ENCODE peak calls at places on chromosomes 3 and 15, in eight cellular contexts. H is fibroblast of the aortic adventitia, S is left cardiac atrium, Z is NCI-H2171 treated with DMSO at 0.1 percent for 48 hours, E is Karpas-422, Y is hypothalamus, W is COR-L47, V is globus pallidus. R is an unnamed sample.

GRCh38 chr3:162777118-162777517 is 1280.5 kb downstream of the OTOL1 start:
- DNase-seq in H (no peak), S (no peak), Z (no peak), E (no peak), Y (no peak), W (peak), V (no peak), R (no peak)

GRCh38 chr3:16338124-16338523 is 73.1 kb downstream of the OXNAD1 start:
- DNase-seq in H (no peak), S (no peak), Z (no peak), E (no peak), Y (no peak), W (no peak), V (no peak), R (no peak)

GRCh38 chr3:37024092-37024491 is 30.8 kb downstream of the MLH1 start:
- DNase-seq in H (peak), S (no peak), Z (no peak), E (peak), Y (no peak), W (no peak), V (no peak), R (no peak)

GRCh38 chr15:71386448-71387236 is 271.4 kb downstream of the THSD4 start:
- DNase-seq in H (no peak), S (no peak), Z (peak), E (peak), Y (no peak), W (no peak), V (peak), R (peak)

GRCh38 chr3:54905230-54905888 is 22.5 kb downstream of the LRTM1 start:
- DNase-seq in H (peak), S (no peak), Z (no peak), E (peak), Y (no peak), W (no peak), V (no peak), R (no peak)

GRCh38 chr3:47083786-47084185 is 80.1 kb downstream of the SETD2 start:
- DNase-seq in H (no peak), S (no peak), Z (no peak), E (no peak), Y (no peak), W (no peak), V (no peak), R (no peak)

GRCh38 chr3:150327678-150328667 is 80.1 kb upstream of the TSC22D2 start:
- DNase-seq in H (no peak), S (no peak), Z (no peak), E (no peak), Y (no peak), W (no peak), V (no peak), R (no peak)

GRCh38 chr3:126263971-126264370 is 83.6 kb upstream of the ALDH1L1 start:
- DNase-seq in H (no peak), S (no peak), Z (no peak), E (no peak), Y (no peak), W (no peak), V (no peak), R (no peak)

GRCh38 chr3:13379191-13379830 is 40.8 kb downstream of the NUP210 start:
- DNase-seq in H (peak), S (peak), Z (no peak), E (no peak), Y (peak), W (no peak), V (peak), R (no peak)

GRCh38 chr3:38250198-38250597 is 15.4 kb upstream of the SLC22A13 start:
- DNase-seq in H (no peak), S (no peak), Z (no peak), E (no peak), Y (no peak), W (no peak), V (no peak), R (no peak)

GRCh38 chr3:33061782-33062181 is 35.2 kb downstream of the GLB1 start:
- DNase-seq in H (peak), S (no peak), Z (no peak), E (no peak), Y (no peak), W (no peak), V (no peak), R (no peak)

GRCh38 chr15:78264304-78265136 is at the start of gene DNAJA4:
- DNase-seq in H (no peak), S (peak), Z (no peak), E (no peak), Y (peak), W (no peak), V (peak), R (peak)

GRCh38 chr15:83380682-83381081 is 66.5 kb upstream of the SH3GL3 start:
- DNase-seq in H (peak), S (peak), Z (no peak), E (peak), Y (no peak), W (no peak), V (no peak), R (peak)

GRCh38 chr3:69094467-69095205 is 9.9 kb downstream of the ARL6IP5 start:
- DNase-seq in H (peak), S (no peak), Z (no peak), E (no peak), Y (no peak), W (no peak), V (no peak), R (no peak)

GRCh38 chr15:101613130-101614000 is 38.8 kb downstream of the TM2D3 start:
- DNase-seq in H (peak), S (peak), Z (peak), E (no peak), Y (peak), W (peak), V (peak), R (peak)

R was measured in cerebellar cortex.